ENCODE peak calls at places on chromosomes 11 and 22, in six cellular contexts. One of them, this sample, is unnamed. For H3K9me3, the result is how much of the 10 kb centered on the place peaks cover.

GRCh38 chr11:64876226-64876750 is 2.1 kb downstream of the EHD1 start:
- DNase-seq in thoracic aorta: no peak
- DNase-seq in naive thymus-derived CD4-positive, alpha-beta T cell: no peak
- DNase-seq in cardiac muscle cell: no peak
- DNase-seq in A673: no peak
- DNase-seq in uterus: no peak
- DNase-seq in this sample: no peak

GRCh38 chr11:46383404-46383758 is 1.9 kb downstream of the MDK start:
- DNase-seq in thoracic aorta: no peak
- DNase-seq in naive thymus-derived CD4-positive, alpha-beta T cell: no peak
- DNase-seq in cardiac muscle cell: no peak
- DNase-seq in A673: no peak
- DNase-seq in uterus: no peak
- DNase-seq in this sample: no peak

GRCh38 chr11:75793966-75794365 is 21.0 kb upstream of the UVRAG start:
- DNase-seq in thoracic aorta: no peak
- DNase-seq in naive thymus-derived CD4-positive, alpha-beta T cell: no peak
- DNase-seq in cardiac muscle cell: no peak
- DNase-seq in A673: no peak
- DNase-seq in uterus: no peak
- DNase-seq in this sample: no peak

GRCh38 chr11:2415601-2416380 is 15.2 kb downstream of the TSSC4 start:
- DNase-seq in thoracic aorta: no peak
- DNase-seq in naive thymus-derived CD4-positive, alpha-beta T cell: no peak
- DNase-seq in cardiac muscle cell: no peak
- DNase-seq in A673: no peak
- DNase-seq in uterus: no peak
- DNase-seq in this sample: no peak

GRCh38 chr22:25359601-25360261 is 140.3 kb downstream of the CRYBB2 start:
- DNase-seq in thoracic aorta: no peak
- DNase-seq in naive thymus-derived CD4-positive, alpha-beta T cell: no peak
- DNase-seq in cardiac muscle cell: no peak
- DNase-seq in A673: no peak
- DNase-seq in uterus: no peak
- DNase-seq in this sample: no peak

GRCh38 chr11:126268361-126268707 is 361 bp downstream of the SRPRA start:
- DNase-seq in thoracic aorta: no peak
- DNase-seq in naive thymus-derived CD4-positive, alpha-beta T cell: no peak
- DNase-seq in cardiac muscle cell: no peak
- DNase-seq in A673: no peak
- DNase-seq in uterus: no peak
- DNase-seq in this sample: no peak

GRCh38 chr11:60825790-60826189 is 16.1 kb upstream of the CCDC86 start:
- DNase-seq in thoracic aorta: no peak
- DNase-seq in naive thymus-derived CD4-positive, alpha-beta T cell: no peak
- DNase-seq in cardiac muscle cell: no peak
- DNase-seq in A673: no peak
- DNase-seq in uterus: no peak
- DNase-seq in this sample: no peak

GRCh38 chr11:74030668-74031309 is 21.9 kb upstream of the UCP3 start:
- DNase-seq in thoracic aorta: no peak
- DNase-seq in naive thymus-derived CD4-positive, alpha-beta T cell: no peak
- DNase-seq in cardiac muscle cell: no peak
- DNase-seq in A673: no peak
- DNase-seq in uterus: no peak
- DNase-seq in this sample: no peak

GRCh38 chr22:20305894-20306645 is 13.8 kb downstream of the DGCR6L start:
- DNase-seq in thoracic aorta: no peak
- DNase-seq in naive thymus-derived CD4-positive, alpha-beta T cell: no peak
- DNase-seq in cardiac muscle cell: no peak
- DNase-seq in A673: no peak
- DNase-seq in uterus: no peak
- DNase-seq in this sample: no peak

GRCh38 chr11:62556872-62557631 is 10.4 kb upstream of the AHNAK start:
- DNase-seq in thoracic aorta: no peak
- DNase-seq in naive thymus-derived CD4-positive, alpha-beta T cell: no peak
- DNase-seq in cardiac muscle cell: no peak
- DNase-seq in A673: no peak
- DNase-seq in uterus: no peak
- DNase-seq in this sample: no peak

GRCh38 chr11:27460158-27460565 is 12.4 kb downstream of the LGR4 start:
- DNase-seq in thoracic aorta: no peak
- DNase-seq in naive thymus-derived CD4-positive, alpha-beta T cell: no peak
- DNase-seq in cardiac muscle cell: no peak
- DNase-seq in A673: no peak
- DNase-seq in uterus: no peak
- DNase-seq in this sample: no peak

GRCh38 chr11:61733120-61733978 is 19.1 kb upstream of the MYRF start:
- DNase-seq in thoracic aorta: peak
- DNase-seq in naive thymus-derived CD4-positive, alpha-beta T cell: peak
- DNase-seq in cardiac muscle cell: peak
- DNase-seq in A673: peak
- DNase-seq in uterus: peak
- DNase-seq in this sample: peak

GRCh38 chr22:46062971-46063631 is 86.1 kb upstream of the WNT7B start:
- DNase-seq in thoracic aorta: no peak
- DNase-seq in naive thymus-derived CD4-positive, alpha-beta T cell: no peak
- DNase-seq in cardiac muscle cell: no peak
- DNase-seq in A673: no peak
- DNase-seq in uterus: peak
- DNase-seq in this sample: no peak

GRCh38 chr11:57210731-57211335 is 26.2 kb downstream of the APLNR start:
- DNase-seq in thoracic aorta: no peak
- DNase-seq in naive thymus-derived CD4-positive, alpha-beta T cell: no peak
- DNase-seq in cardiac muscle cell: peak
- DNase-seq in A673: no peak
- DNase-seq in uterus: peak
- DNase-seq in this sample: no peak

GRCh38 chr22:38706101-38706884 is 549 bp downstream of the GTPBP1 start:
- DNase-seq in thoracic aorta: no peak
- DNase-seq in naive thymus-derived CD4-positive, alpha-beta T cell: peak
- DNase-seq in cardiac muscle cell: peak
- DNase-seq in A673: peak
- DNase-seq in uterus: peak
- DNase-seq in this sample: no peak

GRCh38 chr11:27293500-27294417 is 69.3 kb downstream of the CCDC34 start:
- DNase-seq in thoracic aorta: no peak
- DNase-seq in naive thymus-derived CD4-positive, alpha-beta T cell: no peak
- DNase-seq in cardiac muscle cell: no peak
- DNase-seq in A673: no peak
- DNase-seq in uterus: no peak
- DNase-seq in this sample: no peak

GRCh38 chr11:69914286-69915150 is 95.3 kb upstream of the FGF3 start:
- DNase-seq in thoracic aorta: no peak
- DNase-seq in naive thymus-derived CD4-positive, alpha-beta T cell: no peak
- DNase-seq in cardiac muscle cell: no peak
- DNase-seq in A673: no peak
- DNase-seq in uterus: no peak
- DNase-seq in this sample: no peak

GRCh38 chr11:121257289-121257688 is 35.3 kb upstream of the SC5D start:
- DNase-seq in thoracic aorta: no peak
- DNase-seq in naive thymus-derived CD4-positive, alpha-beta T cell: no peak
- DNase-seq in cardiac muscle cell: peak
- DNase-seq in A673: no peak
- DNase-seq in uterus: no peak
- DNase-seq in this sample: no peak

GRCh38 chr11:29119691-29120328 is 897.0 kb downstream of the KCNA4 start:
- DNase-seq in thoracic aorta: no peak
- DNase-seq in naive thymus-derived CD4-positive, alpha-beta T cell: no peak
- DNase-seq in cardiac muscle cell: no peak
- DNase-seq in A673: peak
- DNase-seq in uterus: no peak
- DNase-seq in this sample: no peak

GRCh38 chr11:57338152-57338551 is at the start of gene P2RX3:
- DNase-seq in thoracic aorta: no peak
- DNase-seq in naive thymus-derived CD4-positive, alpha-beta T cell: no peak
- DNase-seq in cardiac muscle cell: no peak
- DNase-seq in A673: no peak
- DNase-seq in uterus: no peak
- DNase-seq in this sample: no peak

GRCh38 chr11:1767399-1768140 is 3.8 kb upstream of the CTSD start:
- DNase-seq in thoracic aorta: no peak
- DNase-seq in naive thymus-derived CD4-positive, alpha-beta T cell: no peak
- DNase-seq in cardiac muscle cell: no peak
- DNase-seq in A673: no peak
- DNase-seq in uterus: no peak
- DNase-seq in this sample: no peak

GRCh38 chr11:73229321-73230275 is 11.5 kb downstream of the P2RY2 start:
- DNase-seq in thoracic aorta: no peak
- DNase-seq in naive thymus-derived CD4-positive, alpha-beta T cell: no peak
- DNase-seq in cardiac muscle cell: no peak
- DNase-seq in A673: no peak
- DNase-seq in uterus: no peak
- DNase-seq in this sample: no peak

GRCh38 chr11:118142081-118142480 is 10.5 kb downstream of the SCN4B start:
- DNase-seq in thoracic aorta: no peak
- DNase-seq in naive thymus-derived CD4-positive, alpha-beta T cell: no peak
- DNase-seq in cardiac muscle cell: no peak
- DNase-seq in A673: no peak
- DNase-seq in uterus: no peak
- DNase-seq in this sample: no peak

GRCh38 chr11:64757549-64758329 is 2.0 kb downstream of the PYGM start:
- DNase-seq in thoracic aorta: no peak
- DNase-seq in naive thymus-derived CD4-positive, alpha-beta T cell: no peak
- DNase-seq in cardiac muscle cell: no peak
- DNase-seq in A673: no peak
- DNase-seq in uterus: no peak
- DNase-seq in this sample: no peak

GRCh38 chr11:46490576-46491100 is 99.1 kb upstream of the CHRM4 start:
- DNase-seq in thoracic aorta: no peak
- DNase-seq in naive thymus-derived CD4-positive, alpha-beta T cell: no peak
- DNase-seq in cardiac muscle cell: no peak
- DNase-seq in A673: no peak
- DNase-seq in uterus: no peak
- DNase-seq in this sample: no peak

GRCh38 chr11:121467965-121468364 is 15.2 kb upstream of the SORL1-AS1 start:
- DNase-seq in thoracic aorta: no peak
- DNase-seq in naive thymus-derived CD4-positive, alpha-beta T cell: peak
- DNase-seq in cardiac muscle cell: no peak
- DNase-seq in A673: no peak
- DNase-seq in uterus: peak
- DNase-seq in this sample: no peak

GRCh38 chr11:118343981-118344521 is at the start of gene CD3G:
- DNase-seq in thoracic aorta: no peak
- DNase-seq in naive thymus-derived CD4-positive, alpha-beta T cell: peak
- DNase-seq in cardiac muscle cell: no peak
- DNase-seq in A673: no peak
- DNase-seq in uterus: no peak
- DNase-seq in this sample: no peak

DNA sequence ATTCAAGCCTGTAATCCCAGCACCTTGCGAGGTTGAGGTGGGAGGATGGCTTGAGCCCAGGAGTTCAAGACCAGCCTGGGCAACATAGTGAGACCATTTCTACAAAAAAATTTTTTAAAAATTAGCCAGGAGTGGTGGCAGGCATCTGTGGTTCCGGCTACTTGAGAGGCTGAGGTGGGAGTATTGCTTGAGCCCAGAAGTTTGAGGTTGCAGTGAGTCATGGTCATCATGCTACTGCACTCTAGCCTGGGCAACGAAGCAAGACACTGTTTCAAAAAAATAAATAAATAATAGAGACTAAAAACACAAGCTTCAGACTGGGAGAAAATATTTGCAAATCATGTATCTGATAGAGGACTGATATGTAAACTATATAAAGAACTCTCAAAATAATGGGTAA is 33.2 kb downstream of the BTBD10 start:
- DNase-seq in thoracic aorta: no peak
- DNase-seq in naive thymus-derived CD4-positive, alpha-beta T cell: no peak
- DNase-seq in cardiac muscle cell: no peak
- DNase-seq in A673: no peak
- DNase-seq in uterus: no peak
- DNase-seq in this sample: no peak
- H3K9me3 ChIP-seq in thoracic aorta: under half
- H3K9me3 ChIP-seq in naive thymus-derived CD4-positive, alpha-beta T cell: under half
- H3K9me3 ChIP-seq in cardiac muscle cell: under half
- H3K9me3 ChIP-seq in A673: under half
- H3K9me3 ChIP-seq in uterus: under half
- H3K9me3 ChIP-seq in this sample: under half

GRCh38 chr11:58837707-58838388 is 6.7 kb downstream of the GLYATL2 start:
- DNase-seq in thoracic aorta: no peak
- DNase-seq in naive thymus-derived CD4-positive, alpha-beta T cell: no peak
- DNase-seq in cardiac muscle cell: no peak
- DNase-seq in A673: no peak
- DNase-seq in uterus: no peak
- DNase-seq in this sample: no peak
- H3K9me3 ChIP-seq in thoracic aorta: under half
- H3K9me3 ChIP-seq in naive thymus-derived CD4-positive, alpha-beta T cell: under half
- H3K9me3 ChIP-seq in cardiac muscle cell: under half
- H3K9me3 ChIP-seq in A673: under half
- H3K9me3 ChIP-seq in uterus: under half
- H3K9me3 ChIP-seq in this sample: under half

GRCh38 chr22:47219789-47220188 is 457.3 kb downstream of the TBC1D22A start:
- DNase-seq in thoracic aorta: no peak
- DNase-seq in naive thymus-derived CD4-positive, alpha-beta T cell: no peak
- DNase-seq in cardiac muscle cell: no peak
- DNase-seq in A673: no peak
- DNase-seq in uterus: no peak
- DNase-seq in this sample: no peak

GRCh38 chr22:47221840-47222615 is 459.6 kb downstream of the TBC1D22A start:
- DNase-seq in thoracic aorta: no peak
- DNase-seq in naive thymus-derived CD4-positive, alpha-beta T cell: no peak
- DNase-seq in cardiac muscle cell: no peak
- DNase-seq in A673: no peak
- DNase-seq in uterus: no peak
- DNase-seq in this sample: no peak

GRCh38 chr22:47225080-47225930 is 462.9 kb downstream of the TBC1D22A start:
- DNase-seq in thoracic aorta: no peak
- DNase-seq in naive thymus-derived CD4-positive, alpha-beta T cell: no peak
- DNase-seq in cardiac muscle cell: no peak
- DNase-seq in A673: no peak
- DNase-seq in uterus: no peak
- DNase-seq in this sample: no peak

GRCh38 chr22:47218671-47219070 is 456.2 kb downstream of the TBC1D22A start:
- DNase-seq in thoracic aorta: no peak
- DNase-seq in naive thymus-derived CD4-positive, alpha-beta T cell: no peak
- DNase-seq in cardiac muscle cell: no peak
- DNase-seq in A673: no peak
- DNase-seq in uterus: no peak
- DNase-seq in this sample: no peak

DNA sequence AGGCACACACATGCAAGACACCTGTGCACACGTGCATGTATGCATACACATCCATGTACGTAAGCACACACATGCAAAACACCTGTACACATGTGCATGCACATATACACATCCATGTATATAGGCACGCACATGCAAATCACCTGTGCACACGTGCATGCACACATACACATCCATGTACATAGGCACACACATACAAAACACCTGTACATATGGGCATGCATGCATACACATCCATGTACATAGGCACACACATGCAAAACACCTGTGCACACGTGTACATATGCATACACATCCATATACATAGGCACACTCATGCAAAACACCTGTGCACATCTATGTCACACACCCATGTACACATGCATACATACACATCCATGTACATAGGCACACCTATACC is 458.3 kb downstream of the TBC1D22A start:
- DNase-seq in thoracic aorta: no peak
- DNase-seq in naive thymus-derived CD4-positive, alpha-beta T cell: no peak
- DNase-seq in cardiac muscle cell: no peak
- DNase-seq in A673: no peak
- DNase-seq in uterus: no peak
- DNase-seq in this sample: no peak
- H3K9me3 ChIP-seq in thoracic aorta: under half
- H3K9me3 ChIP-seq in naive thymus-derived CD4-positive, alpha-beta T cell: under half
- H3K9me3 ChIP-seq in cardiac muscle cell: under half
- H3K9me3 ChIP-seq in A673: under half
- H3K9me3 ChIP-seq in uterus: under half
- H3K9me3 ChIP-seq in this sample: under half

GRCh38 chr11:133530501-133530835 is 1.8 kb downstream of the OPCML start:
- DNase-seq in thoracic aorta: no peak
- DNase-seq in naive thymus-derived CD4-positive, alpha-beta T cell: no peak
- DNase-seq in cardiac muscle cell: no peak
- DNase-seq in A673: no peak
- DNase-seq in uterus: no peak
- DNase-seq in this sample: no peak
- H3K9me3 ChIP-seq in thoracic aorta: under half
- H3K9me3 ChIP-seq in naive thymus-derived CD4-positive, alpha-beta T cell: under half
- H3K9me3 ChIP-seq in cardiac muscle cell: under half
- H3K9me3 ChIP-seq in A673: under half
- H3K9me3 ChIP-seq in uterus: under half
- H3K9me3 ChIP-seq in this sample: under half